ENCODE peak calls at places on chromosomes 2 and 18, in ten cellular contexts. One of them, this sample, is unnamed.

GRCh38 chr2:43075054-43075593 is 151.3 kb downstream of the ZFP36L2 start:
- DNase-seq in Panc1: peak
- DNase-seq in astrocyte of the cerebellum: peak
- DNase-seq in GM12864: no peak
- DNase-seq in fibroblast of the aortic adventitia: peak
- DNase-seq in testis: peak
- DNase-seq in adrenal gland: peak
- DNase-seq in PC-3: peak
- DNase-seq in sigmoid colon: peak
- DNase-seq in foreskin fibroblast: peak
- DNase-seq in this sample: peak

GRCh38 chr2:84897773-84898172 is 7.7 kb upstream of the TMSB10 start:
- DNase-seq in astrocyte of the cerebellum: no peak
- DNase-seq in Panc1: no peak
- DNase-seq in fibroblast of the aortic adventitia: no peak
- DNase-seq in foreskin fibroblast: no peak
- DNase-seq in sigmoid colon: no peak
- DNase-seq in adrenal gland: no peak
- DNase-seq in testis: no peak
- DNase-seq in PC-3: no peak
- DNase-seq in GM12864: no peak
- DNase-seq in this sample: no peak

GRCh38 chr2:173215316-173215715 is 139.4 kb upstream of the CDCA7 start:
- DNase-seq in testis: no peak
- DNase-seq in foreskin fibroblast: no peak
- DNase-seq in GM12864: no peak
- DNase-seq in PC-3: no peak
- DNase-seq in sigmoid colon: no peak
- DNase-seq in adrenal gland: no peak
- DNase-seq in fibroblast of the aortic adventitia: no peak
- DNase-seq in Panc1: no peak
- DNase-seq in astrocyte of the cerebellum: no peak
- DNase-seq in this sample: no peak

GRCh38 chr18:78776706-78777105 is 202.9 kb upstream of the SALL3 start:
- DNase-seq in adrenal gland: peak
- DNase-seq in fibroblast of the aortic adventitia: no peak
- DNase-seq in foreskin fibroblast: no peak
- DNase-seq in testis: peak
- DNase-seq in sigmoid colon: no peak
- DNase-seq in PC-3: no peak
- DNase-seq in astrocyte of the cerebellum: no peak
- DNase-seq in Panc1: no peak
- DNase-seq in GM12864: no peak
- DNase-seq in this sample: no peak

GRCh38 chr2:24766609-24767008 is 26.6 kb downstream of the PTRHD1 start:
- DNase-seq in GM12864: no peak
- DNase-seq in testis: no peak
- DNase-seq in adrenal gland: no peak
- DNase-seq in PC-3: no peak
- DNase-seq in fibroblast of the aortic adventitia: no peak
- DNase-seq in astrocyte of the cerebellum: no peak
- DNase-seq in Panc1: no peak
- DNase-seq in sigmoid colon: no peak
- DNase-seq in foreskin fibroblast: no peak
- DNase-seq in this sample: no peak

GRCh38 chr2:80365762-80366161 is 61.2 kb upstream of the LRRTM1 start:
- DNase-seq in astrocyte of the cerebellum: no peak
- DNase-seq in testis: no peak
- DNase-seq in PC-3: no peak
- DNase-seq in GM12864: no peak
- DNase-seq in Panc1: no peak
- DNase-seq in adrenal gland: no peak
- DNase-seq in sigmoid colon: no peak
- DNase-seq in fibroblast of the aortic adventitia: no peak
- DNase-seq in foreskin fibroblast: no peak
- DNase-seq in this sample: no peak

GRCh38 chr2:47869859-47870258 is 36.4 kb downstream of the FBXO11 start:
- DNase-seq in testis: no peak
- DNase-seq in foreskin fibroblast: peak
- DNase-seq in GM12864: no peak
- DNase-seq in astrocyte of the cerebellum: no peak
- DNase-seq in adrenal gland: no peak
- DNase-seq in PC-3: no peak
- DNase-seq in sigmoid colon: no peak
- DNase-seq in Panc1: no peak
- DNase-seq in fibroblast of the aortic adventitia: peak
- DNase-seq in this sample: no peak

GRCh38 chr18:58505181-58505580 is 123.7 kb downstream of the ALPK2 start:
- DNase-seq in GM12864: no peak
- DNase-seq in adrenal gland: no peak
- DNase-seq in Panc1: no peak
- DNase-seq in foreskin fibroblast: no peak
- DNase-seq in testis: no peak
- DNase-seq in PC-3: no peak
- DNase-seq in sigmoid colon: no peak
- DNase-seq in fibroblast of the aortic adventitia: no peak
- DNase-seq in astrocyte of the cerebellum: no peak
- DNase-seq in this sample: no peak

GRCh38 chr2:118878531-118879149 is 31.2 kb upstream of the EN1 start:
- DNase-seq in GM12864: no peak
- DNase-seq in fibroblast of the aortic adventitia: no peak
- DNase-seq in PC-3: peak
- DNase-seq in foreskin fibroblast: no peak
- DNase-seq in testis: no peak
- DNase-seq in adrenal gland: no peak
- DNase-seq in astrocyte of the cerebellum: no peak
- DNase-seq in sigmoid colon: no peak
- DNase-seq in Panc1: no peak
- DNase-seq in this sample: no peak

GRCh38 chr2:74391209-74391579 is 11.1 kb upstream of the DCTN1 start:
- DNase-seq in astrocyte of the cerebellum: no peak
- DNase-seq in adrenal gland: no peak
- DNase-seq in Panc1: no peak
- DNase-seq in sigmoid colon: no peak
- DNase-seq in GM12864: no peak
- DNase-seq in PC-3: peak
- DNase-seq in testis: no peak
- DNase-seq in fibroblast of the aortic adventitia: peak
- DNase-seq in foreskin fibroblast: no peak
- DNase-seq in this sample: no peak

GRCh38 chr2:224869601-224870000 is 153.4 kb upstream of the CCDC195 start:
- DNase-seq in foreskin fibroblast: peak
- DNase-seq in astrocyte of the cerebellum: peak
- DNase-seq in adrenal gland: no peak
- DNase-seq in PC-3: peak
- DNase-seq in fibroblast of the aortic adventitia: peak
- DNase-seq in Panc1: no peak
- DNase-seq in GM12864: no peak
- DNase-seq in testis: no peak
- DNase-seq in sigmoid colon: no peak
- DNase-seq in this sample: peak

GRCh38 chr2:56714400-56714799 is 530.6 kb downstream of the CCDC85A start:
- DNase-seq in GM12864: no peak
- DNase-seq in foreskin fibroblast: no peak
- DNase-seq in adrenal gland: no peak
- DNase-seq in astrocyte of the cerebellum: no peak
- DNase-seq in fibroblast of the aortic adventitia: peak
- DNase-seq in testis: no peak
- DNase-seq in Panc1: no peak
- DNase-seq in PC-3: no peak
- DNase-seq in sigmoid colon: no peak
- DNase-seq in this sample: no peak

GRCh38 chr2:127175821-127176354 is 44.2 kb downstream of the CYP27C1 start:
- DNase-seq in fibroblast of the aortic adventitia: peak
- DNase-seq in sigmoid colon: peak
- DNase-seq in foreskin fibroblast: peak
- DNase-seq in adrenal gland: peak
- DNase-seq in astrocyte of the cerebellum: no peak
- DNase-seq in PC-3: no peak
- DNase-seq in Panc1: no peak
- DNase-seq in GM12864: no peak
- DNase-seq in testis: peak
- DNase-seq in this sample: peak

GRCh38 chr2:177692828-177693269 is 300.3 kb downstream of the AGPS start:
- DNase-seq in foreskin fibroblast: no peak
- DNase-seq in adrenal gland: no peak
- DNase-seq in Panc1: no peak
- DNase-seq in PC-3: peak
- DNase-seq in astrocyte of the cerebellum: no peak
- DNase-seq in fibroblast of the aortic adventitia: no peak
- DNase-seq in testis: no peak
- DNase-seq in GM12864: no peak
- DNase-seq in sigmoid colon: no peak
- DNase-seq in this sample: no peak

GRCh38 chr2:95760839-95761525 is 169.2 kb downstream of the TRIM43 start:
- DNase-seq in sigmoid colon: no peak
- DNase-seq in Panc1: no peak
- DNase-seq in adrenal gland: no peak
- DNase-seq in astrocyte of the cerebellum: peak
- DNase-seq in testis: no peak
- DNase-seq in fibroblast of the aortic adventitia: peak
- DNase-seq in foreskin fibroblast: peak
- DNase-seq in GM12864: no peak
- DNase-seq in PC-3: peak
- DNase-seq in this sample: peak

GRCh38 chr2:71609441-71609840 is 156.1 kb downstream of the DYSF start:
- DNase-seq in GM12864: no peak
- DNase-seq in testis: peak
- DNase-seq in adrenal gland: peak
- DNase-seq in Panc1: no peak
- DNase-seq in foreskin fibroblast: no peak
- DNase-seq in sigmoid colon: peak
- DNase-seq in PC-3: peak
- DNase-seq in fibroblast of the aortic adventitia: no peak
- DNase-seq in astrocyte of the cerebellum: no peak
- DNase-seq in this sample: peak
- TF ChIP-seq CTCF in GM12864: no peak
- TF ChIP-seq CTCF in testis: no peak
- TF ChIP-seq CTCF in adrenal gland: no peak
- TF ChIP-seq CTCF in Panc1: no peak
- TF ChIP-seq CTCF in foreskin fibroblast: no peak
- TF ChIP-seq CTCF in sigmoid colon: no peak
- TF ChIP-seq CTCF in PC-3: no peak
- TF ChIP-seq CTCF in fibroblast of the aortic adventitia: no peak
- TF ChIP-seq CTCF in astrocyte of the cerebellum: no peak
- TF ChIP-seq CTCF in this sample: no peak

GRCh38 chr2:205857532-205857931 is 175.2 kb downstream of the NRP2 start:
- DNase-seq in adrenal gland: no peak
- DNase-seq in testis: no peak
- DNase-seq in fibroblast of the aortic adventitia: no peak
- DNase-seq in Panc1: no peak
- DNase-seq in foreskin fibroblast: no peak
- DNase-seq in astrocyte of the cerebellum: no peak
- DNase-seq in sigmoid colon: no peak
- DNase-seq in PC-3: no peak
- DNase-seq in GM12864: no peak
- DNase-seq in this sample: no peak
- H3K4me3 ChIP-seq in adrenal gland: no peak
- H3K4me3 ChIP-seq in testis: no peak
- H3K4me3 ChIP-seq in fibroblast of the aortic adventitia: no peak
- H3K4me3 ChIP-seq in Panc1: no peak
- H3K4me3 ChIP-seq in foreskin fibroblast: no peak
- H3K4me3 ChIP-seq in astrocyte of the cerebellum: no peak
- H3K4me3 ChIP-seq in sigmoid colon: no peak
- H3K4me3 ChIP-seq in PC-3: no peak
- H3K4me3 ChIP-seq in GM12864: no peak
- H3K4me3 ChIP-seq in this sample: no peak

GRCh38 chr2:240892925-240893324 is 3.0 kb downstream of the MAB21L4 start:
- DNase-seq in adrenal gland: no peak
- DNase-seq in fibroblast of the aortic adventitia: no peak
- DNase-seq in astrocyte of the cerebellum: no peak
- DNase-seq in Panc1: no peak
- DNase-seq in PC-3: no peak
- DNase-seq in sigmoid colon: no peak
- DNase-seq in testis: no peak
- DNase-seq in foreskin fibroblast: no peak
- DNase-seq in GM12864: no peak
- DNase-seq in this sample: no peak

GRCh38 chr2:240894006-240894405 is 1.9 kb downstream of the MAB21L4 start:
- DNase-seq in testis: no peak
- DNase-seq in GM12864: no peak
- DNase-seq in fibroblast of the aortic adventitia: no peak
- DNase-seq in sigmoid colon: no peak
- DNase-seq in PC-3: no peak
- DNase-seq in Panc1: no peak
- DNase-seq in astrocyte of the cerebellum: no peak
- DNase-seq in adrenal gland: no peak
- DNase-seq in foreskin fibroblast: no peak
- DNase-seq in this sample: no peak

GRCh38 chr2:240892361-240892760 is 3.6 kb downstream of the MAB21L4 start:
- DNase-seq in adrenal gland: no peak
- DNase-seq in PC-3: no peak
- DNase-seq in astrocyte of the cerebellum: no peak
- DNase-seq in testis: no peak
- DNase-seq in fibroblast of the aortic adventitia: no peak
- DNase-seq in Panc1: no peak
- DNase-seq in sigmoid colon: no peak
- DNase-seq in foreskin fibroblast: no peak
- DNase-seq in GM12864: no peak
- DNase-seq in this sample: no peak

GRCh38 chr2:240894836-240895558 is 959 bp downstream of the MAB21L4 start:
- DNase-seq in adrenal gland: no peak
- DNase-seq in testis: no peak
- DNase-seq in GM12864: no peak
- DNase-seq in PC-3: no peak
- DNase-seq in Panc1: no peak
- DNase-seq in sigmoid colon: no peak
- DNase-seq in fibroblast of the aortic adventitia: no peak
- DNase-seq in astrocyte of the cerebellum: no peak
- DNase-seq in foreskin fibroblast: no peak
- DNase-seq in this sample: no peak

DNA sequence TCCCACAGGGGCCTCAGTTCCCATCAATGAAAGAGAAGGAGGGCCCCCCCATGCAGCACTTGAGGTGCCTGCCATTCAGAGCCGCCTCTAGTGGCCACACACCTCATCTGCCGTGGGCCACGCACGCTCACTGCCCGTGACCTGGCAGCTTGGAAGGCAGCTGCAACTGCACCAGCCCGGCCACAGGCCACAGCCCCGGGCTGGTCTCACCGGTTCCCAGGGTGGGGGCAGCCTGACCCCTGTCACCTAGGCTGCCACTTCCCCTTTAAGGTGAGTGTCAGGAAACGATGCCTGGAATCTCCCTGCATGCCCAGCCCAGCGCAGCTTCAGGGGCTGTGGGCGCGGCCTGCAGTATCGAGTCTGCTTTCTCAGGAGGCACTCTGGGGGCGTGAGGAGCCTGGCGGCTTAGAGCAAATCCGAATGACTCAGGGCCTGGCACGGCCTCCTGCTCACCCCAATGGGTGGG is 2.6 kb downstream of the MAB21L4 start:
- DNase-seq in adrenal gland: no peak
- DNase-seq in astrocyte of the cerebellum: no peak
- DNase-seq in Panc1: no peak
- DNase-seq in foreskin fibroblast: peak
- DNase-seq in testis: no peak
- DNase-seq in PC-3: peak
- DNase-seq in sigmoid colon: no peak
- DNase-seq in fibroblast of the aortic adventitia: peak
- DNase-seq in GM12864: no peak
- DNase-seq in this sample: peak
- TF ChIP-seq CTCF in adrenal gland: no peak
- TF ChIP-seq CTCF in astrocyte of the cerebellum: no peak
- TF ChIP-seq CTCF in Panc1: no peak
- TF ChIP-seq CTCF in foreskin fibroblast: no peak
- TF ChIP-seq CTCF in testis: no peak
- TF ChIP-seq CTCF in PC-3: no peak
- TF ChIP-seq CTCF in sigmoid colon: no peak
- TF ChIP-seq CTCF in fibroblast of the aortic adventitia: no peak
- TF ChIP-seq CTCF in GM12864: no peak
- TF ChIP-seq CTCF in this sample: no peak

GRCh38 chr2:37326285-37326684 is 1.7 kb upstream of the PRKD3 start:
- DNase-seq in astrocyte of the cerebellum: peak
- DNase-seq in sigmoid colon: peak
- DNase-seq in GM12864: no peak
- DNase-seq in fibroblast of the aortic adventitia: peak
- DNase-seq in foreskin fibroblast: peak
- DNase-seq in testis: peak
- DNase-seq in Panc1: no peak
- DNase-seq in adrenal gland: peak
- DNase-seq in PC-3: peak
- DNase-seq in this sample: peak
- H3K4me3 ChIP-seq in astrocyte of the cerebellum: no peak
- H3K4me3 ChIP-seq in sigmoid colon: no peak
- H3K4me3 ChIP-seq in GM12864: no peak
- H3K4me3 ChIP-seq in fibroblast of the aortic adventitia: peak
- H3K4me3 ChIP-seq in foreskin fibroblast: peak
- H3K4me3 ChIP-seq in testis: no peak
- H3K4me3 ChIP-seq in Panc1: no peak
- H3K4me3 ChIP-seq in adrenal gland: no peak
- H3K4me3 ChIP-seq in PC-3: peak
- H3K4me3 ChIP-seq in this sample: peak